ENCODE peak calls at places on chromosomes 13 and 19, in six cellular contexts. G, O, X, K, C and Y are unnamed samples.
A peak's percentile ranks its signal among the peaks of the same experiment; 100 is the strongest.

GRCh38 chr13:73171242-73171641 is 112.4 kb downstream of the KLF5 start:
- DNase-seq in C (no peak), G (no peak), X (no peak), K (no peak), O (no peak), Y (no peak)

GRCh38 chr13:48902421-48902820 is 73.3 kb upstream of the FNDC3A start:
- DNase-seq in C (no peak), K (no peak), X (no peak), G (no peak), O (no peak), Y (no peak)

GRCh38 chr13:97220151-97220900 is 1.8 kb upstream of the MBNL2 start:
- DNase-seq in C (no peak), G (no peak), O (no peak), K (no peak), X (no peak), Y (no peak)

GRCh38 chr13:23254506-23254905 is 73.7 kb downstream of the SGCG start:
- DNase-seq in O (no peak), G (no peak), C (no peak), K (no peak), X (no peak), Y (no peak)

GRCh38 chr13:101144808-101145419 is 271.4 kb downstream of the NALCN start:
- DNase-seq in G (no peak), C (no peak), K (peak; percentile 1), X (peak; percentile 29), O (no peak), Y (no peak)

GRCh38 chr13:59478908-59479307 is 684.8 kb downstream of the DIAPH3 start:
- DNase-seq in X (no peak), O (no peak), G (no peak), C (no peak), K (no peak), Y (no peak)

GRCh38 chr13:114066956-114067355 is 65.5 kb downstream of the RASA3 start:
- DNase-seq in C (no peak), G (no peak), O (no peak), X (no peak), K (no peak), Y (no peak)

GRCh38 chr13:79392882-79393563 is 13.0 kb downstream of the RBM26 start:
- DNase-seq in K (peak; percentile 43), C (no peak), X (no peak), O (no peak), G (no peak), Y (no peak)

GRCh38 chr13:32019612-32020233 is 11.9 kb upstream of the FRY start:
- DNase-seq in O (peak; percentile 64), C (no peak), K (no peak), X (peak; percentile 63), G (no peak), Y (peak; percentile 27)

GRCh38 chr19:40745402-40745780 is 4.9 kb downstream of the ACTMAP start:
- DNase-seq in O (no peak), C (no peak), X (peak; percentile 24), G (no peak), K (no peak), Y (peak; percentile 67)

GRCh38 chr13:41939403-41939802 is 21.5 kb downstream of the VWA8 start:
- DNase-seq in X (no peak), K (no peak), C (no peak), O (no peak), G (no peak), Y (no peak)

GRCh38 chr19:49339364-49340068 is 4.3 kb downstream of the CD37 start:
- DNase-seq in C (peak; percentile 68), O (no peak), X (peak; percentile 32), K (no peak), G (no peak), Y (peak; percentile 87)

GRCh38 chr19:6260912-6261636 is 18.7 kb downstream of the MLLT1 start:
- DNase-seq in K (no peak), O (peak; percentile 66), X (no peak), C (no peak), G (no peak), Y (peak; percentile 50)

GRCh38 chr13:103898481-103898880 is 832.3 kb upstream of the SLC10A2 start:
- DNase-seq in K (no peak), C (no peak), X (no peak), O (no peak), G (no peak), Y (no peak)

GRCh38 chr19:42422092-42422575 is 5.1 kb downstream of the LIPE start:
- DNase-seq in K (no peak), X (no peak), G (no peak), O (no peak), C (no peak), Y (no peak)

GRCh38 chr13:50016421-50016820 is 1.2 kb downstream of the KCNRG start:
- DNase-seq in X (no peak), C (no peak), K (no peak), G (no peak), O (no peak), Y (no peak)

GRCh38 chr19:2848625-2849024 is 7.3 kb downstream of the ZNF555 start:
- DNase-seq in K (no peak), X (peak; percentile 29), C (no peak), G (no peak), O (no peak), Y (no peak)

GRCh38 chr13:19155321-19155861 is 26.2 kb downstream of the TUBA3C start:
- DNase-seq in K (no peak), O (no peak), C (no peak), X (no peak), G (no peak), Y (no peak)

GRCh38 chr19:45601524-45602522 is at the start of gene GPR4:
- DNase-seq in K (no peak), G (no peak), O (peak; percentile 27), X (no peak), C (no peak), Y (no peak)

GRCh38 chr13:26914624-26915023 is 154.0 kb upstream of the GPR12 start:
- DNase-seq in O (no peak), G (no peak), K (peak; percentile 24), C (no peak), X (no peak), Y (no peak)

GRCh38 chr13:113366031-113366588 is 2.2 kb upstream of the GRTP1 start:
- DNase-seq in G (no peak), C (no peak), K (no peak), O (no peak), X (no peak), Y (no peak)

GRCh38 chr19:5621945-5622464 is 571 bp downstream of the SAFB2 start:
- DNase-seq in G (no peak), K (peak; percentile 3), X (no peak), O (no peak), C (no peak), Y (peak; percentile 67)

GRCh38 chr13:53112522-53112921 is 83.9 kb downstream of the OLFM4 start:
- DNase-seq in O (no peak), G (no peak), K (no peak), C (no peak), X (no peak), Y (no peak)

GRCh38 chr19:40147693-40148347 is 43.4 kb upstream of the MAP3K10 start:
- DNase-seq in O (no peak), X (peak; percentile 38), G (no peak), K (no peak), C (no peak), Y (peak; percentile 57)

GRCh38 chr19:3471954-3472655 is 8.2 kb downstream of the SMIM24 start:
- DNase-seq in X (no peak), O (peak; percentile 69), C (no peak), K (no peak), G (no peak), Y (no peak)

GRCh38 chr13:113367020-113367560 is 3.2 kb upstream of the GRTP1 start:
- DNase-seq in O (no peak), X (no peak), C (no peak), G (no peak), K (no peak), Y (no peak)

GRCh38 chr19:17320435-17320834 is 11.1 kb downstream of the DDA1 start:
- DNase-seq in C (no peak), G (no peak), K (no peak), X (no peak), O (no peak), Y (no peak)

GRCh38 chr19:3586124-3586626 is 897 bp downstream of the GIPC3 start:
- DNase-seq in G (no peak), C (no peak), K (no peak), O (peak; percentile 55), X (no peak), Y (no peak)

GRCh38 chr19:1668339-1669123 is 16.1 kb upstream of the TCF3 start:
- DNase-seq in K (no peak), O (no peak), G (no peak), C (no peak), X (no peak), Y (no peak)

GRCh38 chr19:55179570-55180484 is at the start of gene SYT5:
- DNase-seq in K (peak; percentile 26), G (peak; percentile 32), O (peak; percentile 74), C (no peak), X (no peak), Y (peak; percentile 89)

GRCh38 chr19:46849610-46850009 is 1.0 kb downstream of the AP2S1 start:
- DNase-seq in O (no peak), K (no peak), G (no peak), C (no peak), X (no peak), Y (peak; percentile 58)

GRCh38 chr13:74931698-74932433 is 550.1 kb downstream of the TBC1D4 start:
- DNase-seq in K (no peak), O (no peak), X (no peak), C (no peak), G (no peak), Y (no peak)

GRCh38 chr13:31880849-31881494 is 141.6 kb downstream of the RXFP2 start:
- DNase-seq in X (no peak), O (no peak), C (no peak), K (no peak), G (no peak), Y (no peak)

GRCh38 chr13:26051231-26052135 is at the start of gene SHISA2:
- DNase-seq in X (no peak), C (no peak), K (no peak), G (no peak), O (peak; percentile 70), Y (no peak)

GRCh38 chr13:108807841-108808240 is 178.4 kb downstream of the MYO16 start:
- DNase-seq in X (no peak), K (no peak), G (no peak), C (no peak), O (no peak), Y (no peak)